ENCODE peak calls at places on chromosomes 11 and 22, in four cellular contexts. One of them, this sample, is unnamed. For H4K20me1, the result is how much of the 10 kb centered on the place peaks cover.

GRCh38 chr11:8031248-8032115 is 44.3 kb downstream of the EIF3F start:
- DNase-seq in HepG2: no peak
- DNase-seq in neural progenitor cell: no peak
- DNase-seq in astrocyte: no peak
- DNase-seq in this sample: no peak

GRCh38 chr11:69828276-69828970 is 9.2 kb upstream of the FGF3 start:
- DNase-seq in HepG2: no peak
- DNase-seq in neural progenitor cell: peak
- DNase-seq in astrocyte: no peak
- DNase-seq in this sample: no peak

GRCh38 chr11:108221401-108221800 is 1.0 kb downstream of the NPAT start:
- DNase-seq in HepG2: no peak
- DNase-seq in neural progenitor cell: peak
- DNase-seq in astrocyte: peak
- DNase-seq in this sample: no peak

GRCh38 chr11:128339721-128340271 is 247.6 kb downstream of the ETS1 start:
- DNase-seq in HepG2: no peak
- DNase-seq in neural progenitor cell: no peak
- DNase-seq in astrocyte: no peak
- DNase-seq in this sample: no peak

GRCh38 chr22:46579751-46580449 is 40.3 kb upstream of the GRAMD4 start:
- DNase-seq in HepG2: no peak
- DNase-seq in neural progenitor cell: no peak
- DNase-seq in astrocyte: no peak
- DNase-seq in this sample: peak

GRCh38 chr22:40973144-40973543 is 22.0 kb downstream of the RBX1 start:
- DNase-seq in HepG2: no peak
- DNase-seq in neural progenitor cell: no peak
- DNase-seq in astrocyte: no peak
- DNase-seq in this sample: no peak

GRCh38 chr11:119905162-119905561 is 176.2 kb upstream of the NECTIN1 start:
- DNase-seq in HepG2: no peak
- DNase-seq in neural progenitor cell: no peak
- DNase-seq in astrocyte: no peak
- DNase-seq in this sample: no peak

GRCh38 chr22:25644122-25644521 is 79.6 kb downstream of the GRK3 start:
- DNase-seq in HepG2: no peak
- DNase-seq in neural progenitor cell: no peak
- DNase-seq in astrocyte: peak
- DNase-seq in this sample: no peak

GRCh38 chr11:70130636-70131035 is 52.5 kb downstream of the ANO1 start:
- DNase-seq in HepG2: no peak
- DNase-seq in neural progenitor cell: no peak
- DNase-seq in astrocyte: no peak
- DNase-seq in this sample: no peak

GRCh38 chr22:25100972-25101371 is 98.7 kb upstream of the CRYBB3 start:
- DNase-seq in HepG2: no peak
- DNase-seq in neural progenitor cell: peak
- DNase-seq in astrocyte: no peak
- DNase-seq in this sample: no peak

GRCh38 chr11:1844221-1845094 is 5.7 kb downstream of the TNNI2 start:
- DNase-seq in HepG2: no peak
- DNase-seq in neural progenitor cell: no peak
- DNase-seq in astrocyte: no peak
- DNase-seq in this sample: no peak

GRCh38 chr11:67282876-67283371 is 6.2 kb upstream of the ANKRD13D start:
- DNase-seq in HepG2: no peak
- DNase-seq in neural progenitor cell: no peak
- DNase-seq in astrocyte: no peak
- DNase-seq in this sample: no peak

GRCh38 chr11:35034401-35034800 is 104.6 kb upstream of the CD44 start:
- DNase-seq in HepG2: no peak
- DNase-seq in neural progenitor cell: no peak
- DNase-seq in astrocyte: no peak
- DNase-seq in this sample: no peak

GRCh38 chr11:13140873-13141655 is 131.9 kb downstream of the RASSF10 start:
- DNase-seq in HepG2: peak
- DNase-seq in neural progenitor cell: no peak
- DNase-seq in astrocyte: peak
- DNase-seq in this sample: no peak

GRCh38 chr11:38460901-38461300 is 1862.9 kb upstream of the RAG2 start:
- DNase-seq in HepG2: no peak
- DNase-seq in neural progenitor cell: no peak
- DNase-seq in astrocyte: peak
- DNase-seq in this sample: no peak

GRCh38 chr11:121032546-121032945 is 8.6 kb downstream of the TBCEL start:
- DNase-seq in HepG2: peak
- DNase-seq in neural progenitor cell: no peak
- DNase-seq in astrocyte: no peak
- DNase-seq in this sample: no peak

GRCh38 chr11:115927823-115928329 is 423.7 kb upstream of the CADM1 start:
- DNase-seq in HepG2: no peak
- DNase-seq in neural progenitor cell: no peak
- DNase-seq in astrocyte: no peak
- DNase-seq in this sample: no peak

GRCh38 chr11:125063429-125064043 is 431 bp downstream of the SLC37A2 start:
- DNase-seq in HepG2: no peak
- DNase-seq in neural progenitor cell: peak
- DNase-seq in astrocyte: no peak
- DNase-seq in this sample: peak

GRCh38 chr22:37457093-37457893 is 28.9 kb downstream of the MFNG start:
- DNase-seq in HepG2: peak
- DNase-seq in neural progenitor cell: peak
- DNase-seq in astrocyte: no peak
- DNase-seq in this sample: peak

GRCh38 chr11:131615611-131616010 is 245.2 kb downstream of the NTM start:
- DNase-seq in HepG2: no peak
- DNase-seq in neural progenitor cell: no peak
- DNase-seq in astrocyte: peak
- DNase-seq in this sample: no peak

GRCh38 chr11:15006139-15006759 is 34.1 kb upstream of the CALCA start:
- DNase-seq in HepG2: peak
- DNase-seq in neural progenitor cell: peak
- DNase-seq in astrocyte: peak
- DNase-seq in this sample: peak

GRCh38 chr11:126282742-126283591 is at the start of gene TIRAP:
- DNase-seq in HepG2: peak
- DNase-seq in neural progenitor cell: peak
- DNase-seq in astrocyte: peak
- DNase-seq in this sample: peak

GRCh38 chr11:225734-226453 is 10.2 kb downstream of the SIRT3 start:
- DNase-seq in HepG2: no peak
- DNase-seq in neural progenitor cell: no peak
- DNase-seq in astrocyte: peak
- DNase-seq in this sample: no peak
- H4K20me1 ChIP-seq in HepG2: under half
- H4K20me1 ChIP-seq in neural progenitor cell: under half
- H4K20me1 ChIP-seq in astrocyte: under half
- H4K20me1 ChIP-seq in this sample: under half

GRCh38 chr11:33375236-33375635 is 118.1 kb downstream of the HIPK3 start:
- DNase-seq in HepG2: no peak
- DNase-seq in neural progenitor cell: no peak
- DNase-seq in astrocyte: no peak
- DNase-seq in this sample: peak

GRCh38 chr11:33366918-33367317 is 109.7 kb downstream of the HIPK3 start:
- DNase-seq in HepG2: no peak
- DNase-seq in neural progenitor cell: no peak
- DNase-seq in astrocyte: no peak
- DNase-seq in this sample: no peak

GRCh38 chr11:33368931-33369330 is 111.8 kb downstream of the HIPK3 start:
- DNase-seq in HepG2: no peak
- DNase-seq in neural progenitor cell: no peak
- DNase-seq in astrocyte: no peak
- DNase-seq in this sample: no peak

GRCh38 chr11:33373636-33374035 is 116.5 kb downstream of the HIPK3 start:
- DNase-seq in HepG2: no peak
- DNase-seq in neural progenitor cell: no peak
- DNase-seq in astrocyte: peak
- DNase-seq in this sample: no peak

DNA sequence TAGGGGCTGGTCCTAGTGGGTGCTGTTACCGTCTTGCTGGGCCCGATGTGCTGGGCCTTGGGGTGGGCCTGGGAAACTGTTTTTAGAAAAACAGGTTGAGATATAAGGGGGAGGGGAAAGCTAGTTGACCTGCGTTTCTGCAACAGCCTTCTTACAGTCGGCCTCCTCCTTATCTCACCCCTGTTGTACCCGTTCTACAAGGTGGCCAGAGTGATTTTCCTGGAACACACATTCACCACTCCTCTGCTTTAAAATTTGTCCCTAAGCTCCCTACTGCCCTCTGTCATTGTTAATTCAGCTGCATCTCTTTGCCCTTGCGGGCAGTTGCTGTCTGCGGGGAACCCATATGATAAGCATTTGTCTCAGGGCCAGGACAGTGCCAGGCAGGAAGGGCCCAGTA is 113.9 kb downstream of the HIPK3 start:
- DNase-seq in HepG2: no peak
- DNase-seq in neural progenitor cell: no peak
- DNase-seq in astrocyte: no peak
- DNase-seq in this sample: no peak
- H4K20me1 ChIP-seq in HepG2: under half
- H4K20me1 ChIP-seq in neural progenitor cell: under half
- H4K20me1 ChIP-seq in astrocyte: under half
- H4K20me1 ChIP-seq in this sample: under half

GRCh38 chr22:43012390-43012789 is 2.6 kb downstream of the PACSIN2 start:
- DNase-seq in HepG2: no peak
- DNase-seq in neural progenitor cell: no peak
- DNase-seq in astrocyte: peak
- DNase-seq in this sample: no peak

GRCh38 chr22:43009444-43009843 is 5.5 kb downstream of the PACSIN2 start:
- DNase-seq in HepG2: no peak
- DNase-seq in neural progenitor cell: no peak
- DNase-seq in astrocyte: no peak
- DNase-seq in this sample: no peak

GRCh38 chr22:43013355-43014061 is 1.4 kb downstream of the PACSIN2 start:
- DNase-seq in HepG2: peak
- DNase-seq in neural progenitor cell: no peak
- DNase-seq in astrocyte: peak
- DNase-seq in this sample: no peak

GRCh38 chr22:43008921-43009320 is 6.0 kb downstream of the PACSIN2 start:
- DNase-seq in HepG2: no peak
- DNase-seq in neural progenitor cell: no peak
- DNase-seq in astrocyte: no peak
- DNase-seq in this sample: no peak

GRCh38 chr22:43011079-43011478 is 3.9 kb downstream of the PACSIN2 start:
- DNase-seq in HepG2: peak
- DNase-seq in neural progenitor cell: no peak
- DNase-seq in astrocyte: peak
- DNase-seq in this sample: no peak
- H4K20me1 ChIP-seq in HepG2: under half
- H4K20me1 ChIP-seq in neural progenitor cell: half or more
- H4K20me1 ChIP-seq in astrocyte: half or more
- H4K20me1 ChIP-seq in this sample: under half

GRCh38 chr11:11847082-11847481 is 5.3 kb downstream of the USP47 start:
- DNase-seq in HepG2: no peak
- DNase-seq in neural progenitor cell: no peak
- DNase-seq in astrocyte: no peak
- DNase-seq in this sample: no peak
- H4K20me1 ChIP-seq in HepG2: half or more
- H4K20me1 ChIP-seq in neural progenitor cell: under half
- H4K20me1 ChIP-seq in astrocyte: half or more
- H4K20me1 ChIP-seq in this sample: under half

GRCh38 chr22:36344106-36344827 is 43.5 kb downstream of the MYH9 start:
- DNase-seq in HepG2: no peak
- DNase-seq in neural progenitor cell: no peak
- DNase-seq in astrocyte: no peak
- DNase-seq in this sample: no peak
- H4K20me1 ChIP-seq in HepG2: under half
- H4K20me1 ChIP-seq in neural progenitor cell: half or more
- H4K20me1 ChIP-seq in astrocyte: half or more
- H4K20me1 ChIP-seq in this sample: under half

This sample was measured in H9.